ENCODE peak calls at places on chromosomes 3 and 15, in four cellular contexts. R is spleen; L is CD8-positive, alpha-beta memory T cell; F is body of pancreas. H is an unnamed sample.

GRCh38 chr3:190701096-190701532 is 161.4 kb downstream of the GMNC start:
- DNase-seq in L (no peak), F (peak; percentile 73), R (no peak), H (peak; percentile 74)

GRCh38 chr15:68335251-68335650 is 57.7 kb downstream of the FEM1B start:
- DNase-seq in L (no peak), F (peak; percentile 81), R (peak; percentile 81), H (peak; percentile 69)

GRCh38 chr3:192902481-192903023 is 15.1 kb downstream of the MB21D2 start:
- DNase-seq in F (no peak), R (no peak), L (no peak), H (no peak)

GRCh38 chr3:119257111-119257510 is 16.4 kb upstream of the B4GALT4 start:
- DNase-seq in F (no peak), L (no peak), R (no peak), H (no peak)

GRCh38 chr3:183455064-183455463 is 26.6 kb upstream of the MCF2L2 start:
- DNase-seq in R (no peak), L (no peak), F (no peak), H (no peak)

GRCh38 chr3:103195201-103195600 is 760.4 kb downstream of the ZPLD1 start:
- DNase-seq in R (no peak), L (no peak), F (no peak), H (no peak)

GRCh38 chr3:105812194-105812586 is 56.6 kb downstream of the CBLB start:
- DNase-seq in R (no peak), F (no peak), L (no peak), H (no peak)

GRCh38 chr3:127410678-127411077 is 122.8 kb upstream of the PRR20G start:
- DNase-seq in F (no peak), L (no peak), R (peak; percentile 63), H (no peak)

GRCh38 chr15:51267714-51268105 is 70.7 kb downstream of the CYP19A1 start:
- DNase-seq in L (no peak), R (no peak), F (no peak), H (no peak)

GRCh38 chr3:16177962-16178627 is 3.6 kb downstream of the GALNT15 start:
- DNase-seq in F (peak; percentile 75), R (peak; percentile 90), L (peak; percentile 20), H (peak; percentile 80)

GRCh38 chr15:34664418-34664817 is 81.0 kb upstream of the GOLGA8B start:
- DNase-seq in F (no peak), R (no peak), L (no peak), H (no peak)

GRCh38 chr3:24315991-24316390 is 178.7 kb downstream of the THRB start:
- DNase-seq in L (no peak), F (no peak), R (no peak), H (no peak)

GRCh38 chr3:194136519-194137313 is 768 bp downstream of the HES1 start:
- DNase-seq in R (peak; percentile 86), F (peak; percentile 64), L (peak; percentile 21), H (peak; percentile 61)

GRCh38 chr3:123618768-123619484 is 34.1 kb upstream of the HACD2 start:
- DNase-seq in F (peak; percentile 71), R (no peak), L (no peak), H (no peak)

DNA sequence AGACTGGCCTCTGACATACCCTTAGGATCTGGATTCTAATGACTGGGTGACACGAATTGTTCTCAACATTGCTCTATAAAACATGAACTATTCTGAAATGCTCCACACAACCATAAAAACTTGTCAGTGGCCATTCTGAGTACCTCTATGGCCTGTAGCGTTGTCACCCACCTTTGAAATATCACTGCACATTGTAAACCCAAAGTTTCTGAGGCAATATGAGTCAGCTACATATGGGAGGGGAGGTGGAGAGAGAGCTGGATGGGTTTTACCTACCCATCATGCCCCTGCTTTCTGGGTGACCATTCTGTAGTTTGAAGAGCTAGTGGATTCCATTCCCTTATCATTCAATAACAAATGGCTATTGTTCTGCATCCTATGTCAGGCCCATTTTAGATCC is 546.2 kb upstream of the TBL1XR1 start:
- DNase-seq in R (no peak), F (no peak), L (no peak), H (no peak)
- H3K9me3 ChIP-seq in R (no peaks in the 10 kb centered on the region), F (no peaks in the 10 kb centered on the region), L (no peaks in the 10 kb centered on the region), H (no peaks in the 10 kb centered on the region)

GRCh38 chr3:157247391-157247790 is 87.4 kb upstream of the CCNL1 start:
- DNase-seq in L (no peak), F (no peak), R (no peak), H (no peak)

GRCh38 chr3:157251685-157252084 is 91.7 kb upstream of the CCNL1 start:
- DNase-seq in R (no peak), F (no peak), L (no peak), H (no peak)

GRCh38 chr3:157242836-157243235 is 82.9 kb upstream of the CCNL1 start:
- DNase-seq in L (no peak), F (no peak), R (no peak), H (no peak)

GRCh38 chr3:157248590-157249425 is 88.9 kb upstream of the CCNL1 start:
- DNase-seq in L (no peak), F (peak; percentile 55), R (no peak), H (no peak)
- H3K4me3 ChIP-seq in L (no peak overlapping the region), F (no peak overlapping the region), R (no peak overlapping the region), H (no peak overlapping the region)

DNA sequence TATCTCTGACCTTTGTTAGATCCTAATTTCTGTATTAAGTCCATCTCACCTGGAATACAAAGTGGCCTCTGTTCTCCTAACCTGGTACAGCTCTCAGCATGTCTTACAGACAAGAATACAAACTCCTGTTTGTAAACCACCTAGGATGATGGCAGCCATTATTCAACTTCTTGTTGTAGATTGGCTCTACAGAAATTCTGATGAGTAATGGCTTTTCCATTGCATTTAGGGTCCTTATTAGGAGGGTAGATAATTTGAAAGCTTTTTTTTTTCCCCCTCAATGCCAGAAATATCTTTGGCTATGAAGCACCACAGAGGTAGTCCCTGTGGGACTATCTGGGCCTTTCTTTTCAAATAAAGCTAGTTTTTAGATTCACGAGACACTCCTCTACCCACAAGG is 9.8 kb downstream of the NR2E3 start:
- DNase-seq in F (no peak), R (no peak), L (no peak), H (no peak)
- H3K9me3 ChIP-seq in F (no peaks in the 10 kb centered on the region), R (peaks cover 52% of the 10 kb centered on the region), L (peaks cover 5% of the 10 kb centered on the region), H (peaks cover 15% of the 10 kb centered on the region)

DNA sequence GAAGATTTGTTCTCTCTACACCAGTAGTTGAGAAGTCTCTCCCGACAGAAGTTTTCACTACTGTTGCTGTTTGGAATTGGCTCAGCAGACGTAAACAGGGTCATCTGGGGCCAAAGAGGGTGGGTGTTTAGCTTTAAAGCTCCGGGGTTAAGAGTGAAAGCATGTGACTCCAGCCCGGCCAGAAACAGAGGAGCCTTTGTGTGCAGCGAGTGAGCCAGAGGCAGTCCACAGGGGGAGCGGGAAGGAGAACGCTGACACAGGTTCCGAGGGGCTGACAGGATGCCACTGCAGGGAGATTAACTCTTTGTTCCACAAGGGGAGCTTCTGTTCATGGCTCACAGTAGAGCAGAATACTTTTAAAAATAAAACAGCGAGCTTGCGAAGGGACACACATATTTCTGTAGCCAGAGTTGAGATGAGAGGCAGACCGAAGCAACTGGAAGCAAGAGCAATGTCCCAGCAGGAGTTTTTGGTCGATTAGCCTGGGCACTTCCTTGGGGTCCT is 26.9 kb downstream of the BMF start:
- DNase-seq in L (no peak), F (peak; percentile 76), R (peak; percentile 80), H (peak; percentile 73)
- H3K4me3 ChIP-seq in L (peak overlapping the region; percentile 9), F (no peak overlapping the region), R (peak overlapping the region; percentile 12), H (peak overlapping the region; percentile 23)